ENCODE peak calls at places on chromosomes 13 and 19, in nine cellular contexts. One of them, this sample, is unnamed.

GRCh38 chr13:38641164-38641948 is 45.5 kb upstream of the FREM2 start:
- ATAC-seq in heart left ventricle: no peak
- ATAC-seq in activated naive CD8-positive, alpha-beta T cell treated with anti-CD3 and anti-CD28 coated beads, Interleukin-2, amount 10 ng/mL, durations not matched to agents 7 days and 5 days: no peak
- ATAC-seq in effector memory CD8-positive, alpha-beta T cell: no peak
- ATAC-seq in pancreas: no peak
- ATAC-seq in omental fat pad: no peak
- ATAC-seq in thoracic aorta: no peak
- ATAC-seq in upper lobe of right lung: peak
- ATAC-seq in heart right ventricle: no peak
- ATAC-seq in this sample: no peak

GRCh38 chr13:110850840-110851239 is 64.0 kb downstream of the ANKRD10 start:
- ATAC-seq in heart left ventricle: no peak
- ATAC-seq in activated naive CD8-positive, alpha-beta T cell treated with anti-CD3 and anti-CD28 coated beads, Interleukin-2, amount 10 ng/mL, durations not matched to agents 7 days and 5 days: no peak
- ATAC-seq in effector memory CD8-positive, alpha-beta T cell: no peak
- ATAC-seq in pancreas: no peak
- ATAC-seq in omental fat pad: no peak
- ATAC-seq in thoracic aorta: no peak
- ATAC-seq in upper lobe of right lung: peak
- ATAC-seq in heart right ventricle: no peak
- ATAC-seq in this sample: no peak

GRCh38 chr13:44767257-44767656 is 191.1 kb upstream of the TSC22D1 start:
- ATAC-seq in heart left ventricle: no peak
- ATAC-seq in activated naive CD8-positive, alpha-beta T cell treated with anti-CD3 and anti-CD28 coated beads, Interleukin-2, amount 10 ng/mL, durations not matched to agents 7 days and 5 days: no peak
- ATAC-seq in effector memory CD8-positive, alpha-beta T cell: no peak
- ATAC-seq in pancreas: no peak
- ATAC-seq in omental fat pad: no peak
- ATAC-seq in thoracic aorta: no peak
- ATAC-seq in upper lobe of right lung: no peak
- ATAC-seq in heart right ventricle: no peak
- ATAC-seq in this sample: no peak

GRCh38 chr13:59274958-59275727 is 888.6 kb downstream of the DIAPH3 start:
- ATAC-seq in heart left ventricle: no peak
- ATAC-seq in activated naive CD8-positive, alpha-beta T cell treated with anti-CD3 and anti-CD28 coated beads, Interleukin-2, amount 10 ng/mL, durations not matched to agents 7 days and 5 days: no peak
- ATAC-seq in effector memory CD8-positive, alpha-beta T cell: no peak
- ATAC-seq in pancreas: no peak
- ATAC-seq in omental fat pad: no peak
- ATAC-seq in thoracic aorta: no peak
- ATAC-seq in upper lobe of right lung: no peak
- ATAC-seq in heart right ventricle: no peak
- ATAC-seq in this sample: no peak

GRCh38 chr19:46431824-46432223 is 3.1 kb upstream of the PNMA8C start:
- ATAC-seq in heart left ventricle: no peak
- ATAC-seq in activated naive CD8-positive, alpha-beta T cell treated with anti-CD3 and anti-CD28 coated beads, Interleukin-2, amount 10 ng/mL, durations not matched to agents 7 days and 5 days: no peak
- ATAC-seq in effector memory CD8-positive, alpha-beta T cell: no peak
- ATAC-seq in pancreas: peak
- ATAC-seq in omental fat pad: no peak
- ATAC-seq in thoracic aorta: no peak
- ATAC-seq in upper lobe of right lung: no peak
- ATAC-seq in heart right ventricle: no peak
- ATAC-seq in this sample: no peak

GRCh38 chr19:22427587-22428298 is 5.6 kb upstream of the ZNF98 start:
- ATAC-seq in heart left ventricle: no peak
- ATAC-seq in activated naive CD8-positive, alpha-beta T cell treated with anti-CD3 and anti-CD28 coated beads, Interleukin-2, amount 10 ng/mL, durations not matched to agents 7 days and 5 days: no peak
- ATAC-seq in effector memory CD8-positive, alpha-beta T cell: no peak
- ATAC-seq in pancreas: peak
- ATAC-seq in omental fat pad: peak
- ATAC-seq in thoracic aorta: no peak
- ATAC-seq in upper lobe of right lung: peak
- ATAC-seq in heart right ventricle: no peak
- ATAC-seq in this sample: peak

GRCh38 chr19:50362656-50363424 is 2.6 kb downstream of the NAPSA start:
- ATAC-seq in heart left ventricle: no peak
- ATAC-seq in activated naive CD8-positive, alpha-beta T cell treated with anti-CD3 and anti-CD28 coated beads, Interleukin-2, amount 10 ng/mL, durations not matched to agents 7 days and 5 days: no peak
- ATAC-seq in effector memory CD8-positive, alpha-beta T cell: no peak
- ATAC-seq in pancreas: no peak
- ATAC-seq in omental fat pad: no peak
- ATAC-seq in thoracic aorta: no peak
- ATAC-seq in upper lobe of right lung: peak
- ATAC-seq in heart right ventricle: no peak
- ATAC-seq in this sample: no peak

GRCh38 chr19:40592170-40592569 is 9.0 kb upstream of the LTBP4 start:
- ATAC-seq in heart left ventricle: peak
- ATAC-seq in activated naive CD8-positive, alpha-beta T cell treated with anti-CD3 and anti-CD28 coated beads, Interleukin-2, amount 10 ng/mL, durations not matched to agents 7 days and 5 days: peak
- ATAC-seq in effector memory CD8-positive, alpha-beta T cell: peak
- ATAC-seq in pancreas: peak
- ATAC-seq in omental fat pad: no peak
- ATAC-seq in thoracic aorta: no peak
- ATAC-seq in upper lobe of right lung: peak
- ATAC-seq in heart right ventricle: no peak
- ATAC-seq in this sample: no peak

GRCh38 chr19:4517451-4518057 is 732 bp downstream of the PLIN4 start:
- ATAC-seq in heart left ventricle: peak
- ATAC-seq in activated naive CD8-positive, alpha-beta T cell treated with anti-CD3 and anti-CD28 coated beads, Interleukin-2, amount 10 ng/mL, durations not matched to agents 7 days and 5 days: no peak
- ATAC-seq in effector memory CD8-positive, alpha-beta T cell: no peak
- ATAC-seq in pancreas: no peak
- ATAC-seq in omental fat pad: no peak
- ATAC-seq in thoracic aorta: no peak
- ATAC-seq in upper lobe of right lung: no peak
- ATAC-seq in heart right ventricle: no peak
- ATAC-seq in this sample: no peak

GRCh38 chr19:49327878-49328544 is 3.0 kb upstream of the SLC6A16 start:
- ATAC-seq in heart left ventricle: no peak
- ATAC-seq in activated naive CD8-positive, alpha-beta T cell treated with anti-CD3 and anti-CD28 coated beads, Interleukin-2, amount 10 ng/mL, durations not matched to agents 7 days and 5 days: peak
- ATAC-seq in effector memory CD8-positive, alpha-beta T cell: peak
- ATAC-seq in pancreas: peak
- ATAC-seq in omental fat pad: no peak
- ATAC-seq in thoracic aorta: no peak
- ATAC-seq in upper lobe of right lung: peak
- ATAC-seq in heart right ventricle: no peak
- ATAC-seq in this sample: no peak

GRCh38 chr19:19489804-19490204 is 25.5 kb downstream of the TSSK6 start:
- ATAC-seq in heart left ventricle: peak
- ATAC-seq in activated naive CD8-positive, alpha-beta T cell treated with anti-CD3 and anti-CD28 coated beads, Interleukin-2, amount 10 ng/mL, durations not matched to agents 7 days and 5 days: peak
- ATAC-seq in effector memory CD8-positive, alpha-beta T cell: peak
- ATAC-seq in pancreas: peak
- ATAC-seq in omental fat pad: peak
- ATAC-seq in thoracic aorta: no peak
- ATAC-seq in upper lobe of right lung: no peak
- ATAC-seq in heart right ventricle: peak
- ATAC-seq in this sample: no peak

GRCh38 chr19:48403606-48404005 is 10.1 kb downstream of the GRIN2D start:
- ATAC-seq in heart left ventricle: peak
- ATAC-seq in activated naive CD8-positive, alpha-beta T cell treated with anti-CD3 and anti-CD28 coated beads, Interleukin-2, amount 10 ng/mL, durations not matched to agents 7 days and 5 days: peak
- ATAC-seq in effector memory CD8-positive, alpha-beta T cell: peak
- ATAC-seq in pancreas: peak
- ATAC-seq in omental fat pad: no peak
- ATAC-seq in thoracic aorta: no peak
- ATAC-seq in upper lobe of right lung: peak
- ATAC-seq in heart right ventricle: peak
- ATAC-seq in this sample: no peak

GRCh38 chr19:6274756-6275155 is 5.0 kb downstream of the MLLT1 start:
- ATAC-seq in heart left ventricle: no peak
- ATAC-seq in activated naive CD8-positive, alpha-beta T cell treated with anti-CD3 and anti-CD28 coated beads, Interleukin-2, amount 10 ng/mL, durations not matched to agents 7 days and 5 days: no peak
- ATAC-seq in effector memory CD8-positive, alpha-beta T cell: no peak
- ATAC-seq in pancreas: no peak
- ATAC-seq in omental fat pad: no peak
- ATAC-seq in thoracic aorta: no peak
- ATAC-seq in upper lobe of right lung: no peak
- ATAC-seq in heart right ventricle: no peak
- ATAC-seq in this sample: no peak

GRCh38 chr13:48040059-48040458 is 2.5 kb downstream of the NUDT15 start:
- ATAC-seq in heart left ventricle: no peak
- ATAC-seq in activated naive CD8-positive, alpha-beta T cell treated with anti-CD3 and anti-CD28 coated beads, Interleukin-2, amount 10 ng/mL, durations not matched to agents 7 days and 5 days: no peak
- ATAC-seq in effector memory CD8-positive, alpha-beta T cell: no peak
- ATAC-seq in pancreas: no peak
- ATAC-seq in omental fat pad: no peak
- ATAC-seq in thoracic aorta: no peak
- ATAC-seq in upper lobe of right lung: no peak
- ATAC-seq in heart right ventricle: no peak
- ATAC-seq in this sample: no peak

GRCh38 chr19:55238030-55238429 is 9.5 kb upstream of the TMEM86B start:
- ATAC-seq in heart left ventricle: no peak
- ATAC-seq in activated naive CD8-positive, alpha-beta T cell treated with anti-CD3 and anti-CD28 coated beads, Interleukin-2, amount 10 ng/mL, durations not matched to agents 7 days and 5 days: no peak
- ATAC-seq in effector memory CD8-positive, alpha-beta T cell: no peak
- ATAC-seq in pancreas: no peak
- ATAC-seq in omental fat pad: no peak
- ATAC-seq in thoracic aorta: no peak
- ATAC-seq in upper lobe of right lung: no peak
- ATAC-seq in heart right ventricle: no peak
- ATAC-seq in this sample: no peak

GRCh38 chr13:76861859-76862258 is 24.3 kb downstream of the KCTD12 start:
- ATAC-seq in heart left ventricle: no peak
- ATAC-seq in activated naive CD8-positive, alpha-beta T cell treated with anti-CD3 and anti-CD28 coated beads, Interleukin-2, amount 10 ng/mL, durations not matched to agents 7 days and 5 days: no peak
- ATAC-seq in effector memory CD8-positive, alpha-beta T cell: no peak
- ATAC-seq in pancreas: no peak
- ATAC-seq in omental fat pad: no peak
- ATAC-seq in thoracic aorta: no peak
- ATAC-seq in upper lobe of right lung: no peak
- ATAC-seq in heart right ventricle: no peak
- ATAC-seq in this sample: no peak

GRCh38 chr13:49219647-49220034 is 497 bp upstream of the MLNR start:
- ATAC-seq in heart left ventricle: no peak
- ATAC-seq in activated naive CD8-positive, alpha-beta T cell treated with anti-CD3 and anti-CD28 coated beads, Interleukin-2, amount 10 ng/mL, durations not matched to agents 7 days and 5 days: peak
- ATAC-seq in effector memory CD8-positive, alpha-beta T cell: no peak
- ATAC-seq in pancreas: no peak
- ATAC-seq in omental fat pad: no peak
- ATAC-seq in thoracic aorta: no peak
- ATAC-seq in upper lobe of right lung: no peak
- ATAC-seq in heart right ventricle: no peak
- ATAC-seq in this sample: no peak

GRCh38 chr19:13955662-13956364 is 3.5 kb downstream of the DCAF15 start:
- ATAC-seq in heart left ventricle: no peak
- ATAC-seq in activated naive CD8-positive, alpha-beta T cell treated with anti-CD3 and anti-CD28 coated beads, Interleukin-2, amount 10 ng/mL, durations not matched to agents 7 days and 5 days: no peak
- ATAC-seq in effector memory CD8-positive, alpha-beta T cell: no peak
- ATAC-seq in pancreas: no peak
- ATAC-seq in omental fat pad: no peak
- ATAC-seq in thoracic aorta: no peak
- ATAC-seq in upper lobe of right lung: no peak
- ATAC-seq in heart right ventricle: no peak
- ATAC-seq in this sample: no peak

GRCh38 chr13:46315491-46316075 is 71.5 kb downstream of the RUBCNL start:
- ATAC-seq in heart left ventricle: no peak
- ATAC-seq in activated naive CD8-positive, alpha-beta T cell treated with anti-CD3 and anti-CD28 coated beads, Interleukin-2, amount 10 ng/mL, durations not matched to agents 7 days and 5 days: no peak
- ATAC-seq in effector memory CD8-positive, alpha-beta T cell: no peak
- ATAC-seq in pancreas: no peak
- ATAC-seq in omental fat pad: no peak
- ATAC-seq in thoracic aorta: no peak
- ATAC-seq in upper lobe of right lung: no peak
- ATAC-seq in heart right ventricle: no peak
- ATAC-seq in this sample: no peak

GRCh38 chr19:50791594-50792245 is 1.5 kb downstream of the ACP4 start:
- ATAC-seq in heart left ventricle: no peak
- ATAC-seq in activated naive CD8-positive, alpha-beta T cell treated with anti-CD3 and anti-CD28 coated beads, Interleukin-2, amount 10 ng/mL, durations not matched to agents 7 days and 5 days: no peak
- ATAC-seq in effector memory CD8-positive, alpha-beta T cell: no peak
- ATAC-seq in pancreas: no peak
- ATAC-seq in omental fat pad: no peak
- ATAC-seq in thoracic aorta: no peak
- ATAC-seq in upper lobe of right lung: no peak
- ATAC-seq in heart right ventricle: no peak
- ATAC-seq in this sample: no peak

GRCh38 chr19:29302002-29302928 is 89.3 kb upstream of the UQCRFS1 start:
- ATAC-seq in heart left ventricle: no peak
- ATAC-seq in activated naive CD8-positive, alpha-beta T cell treated with anti-CD3 and anti-CD28 coated beads, Interleukin-2, amount 10 ng/mL, durations not matched to agents 7 days and 5 days: no peak
- ATAC-seq in effector memory CD8-positive, alpha-beta T cell: peak
- ATAC-seq in pancreas: no peak
- ATAC-seq in omental fat pad: no peak
- ATAC-seq in thoracic aorta: no peak
- ATAC-seq in upper lobe of right lung: no peak
- ATAC-seq in heart right ventricle: no peak
- ATAC-seq in this sample: no peak

GRCh38 chr13:109256866-109257760 is 529.3 kb downstream of the IRS2 start:
- ATAC-seq in heart left ventricle: peak
- ATAC-seq in activated naive CD8-positive, alpha-beta T cell treated with anti-CD3 and anti-CD28 coated beads, Interleukin-2, amount 10 ng/mL, durations not matched to agents 7 days and 5 days: no peak
- ATAC-seq in effector memory CD8-positive, alpha-beta T cell: no peak
- ATAC-seq in pancreas: peak
- ATAC-seq in omental fat pad: peak
- ATAC-seq in thoracic aorta: peak
- ATAC-seq in upper lobe of right lung: peak
- ATAC-seq in heart right ventricle: peak
- ATAC-seq in this sample: peak

GRCh38 chr13:23654111-23655110 is 84.2 kb downstream of the TNFRSF19 start:
- ATAC-seq in heart left ventricle: peak
- ATAC-seq in activated naive CD8-positive, alpha-beta T cell treated with anti-CD3 and anti-CD28 coated beads, Interleukin-2, amount 10 ng/mL, durations not matched to agents 7 days and 5 days: no peak
- ATAC-seq in effector memory CD8-positive, alpha-beta T cell: no peak
- ATAC-seq in pancreas: peak
- ATAC-seq in omental fat pad: no peak
- ATAC-seq in thoracic aorta: no peak
- ATAC-seq in upper lobe of right lung: peak
- ATAC-seq in heart right ventricle: peak
- ATAC-seq in this sample: no peak

GRCh38 chr19:23436944-23437343 is 41.7 kb upstream of the ZNF91 start:
- ATAC-seq in heart left ventricle: no peak
- ATAC-seq in activated naive CD8-positive, alpha-beta T cell treated with anti-CD3 and anti-CD28 coated beads, Interleukin-2, amount 10 ng/mL, durations not matched to agents 7 days and 5 days: no peak
- ATAC-seq in effector memory CD8-positive, alpha-beta T cell: no peak
- ATAC-seq in pancreas: no peak
- ATAC-seq in omental fat pad: no peak
- ATAC-seq in thoracic aorta: no peak
- ATAC-seq in upper lobe of right lung: no peak
- ATAC-seq in heart right ventricle: no peak
- ATAC-seq in this sample: no peak

GRCh38 chr13:41040584-41041334 is 20.6 kb upstream of the WBP4 start:
- ATAC-seq in heart left ventricle: no peak
- ATAC-seq in activated naive CD8-positive, alpha-beta T cell treated with anti-CD3 and anti-CD28 coated beads, Interleukin-2, amount 10 ng/mL, durations not matched to agents 7 days and 5 days: no peak
- ATAC-seq in effector memory CD8-positive, alpha-beta T cell: no peak
- ATAC-seq in pancreas: no peak
- ATAC-seq in omental fat pad: no peak
- ATAC-seq in thoracic aorta: no peak
- ATAC-seq in upper lobe of right lung: no peak
- ATAC-seq in heart right ventricle: no peak
- ATAC-seq in this sample: no peak

GRCh38 chr13:30191491-30192100 is 115.8 kb downstream of the KATNAL1 start:
- ATAC-seq in heart left ventricle: no peak
- ATAC-seq in activated naive CD8-positive, alpha-beta T cell treated with anti-CD3 and anti-CD28 coated beads, Interleukin-2, amount 10 ng/mL, durations not matched to agents 7 days and 5 days: no peak
- ATAC-seq in effector memory CD8-positive, alpha-beta T cell: no peak
- ATAC-seq in pancreas: no peak
- ATAC-seq in omental fat pad: no peak
- ATAC-seq in thoracic aorta: no peak
- ATAC-seq in upper lobe of right lung: no peak
- ATAC-seq in heart right ventricle: no peak
- ATAC-seq in this sample: no peak

GRCh38 chr13:87333599-87333998 is 337.6 kb upstream of the SLITRK5 start:
- ATAC-seq in heart left ventricle: no peak
- ATAC-seq in activated naive CD8-positive, alpha-beta T cell treated with anti-CD3 and anti-CD28 coated beads, Interleukin-2, amount 10 ng/mL, durations not matched to agents 7 days and 5 days: no peak
- ATAC-seq in effector memory CD8-positive, alpha-beta T cell: no peak
- ATAC-seq in pancreas: no peak
- ATAC-seq in omental fat pad: no peak
- ATAC-seq in thoracic aorta: no peak
- ATAC-seq in upper lobe of right lung: no peak
- ATAC-seq in heart right ventricle: no peak
- ATAC-seq in this sample: no peak

GRCh38 chr13:32969516-32969941 is 46.7 kb upstream of the KL start:
- ATAC-seq in heart left ventricle: peak
- ATAC-seq in activated naive CD8-positive, alpha-beta T cell treated with anti-CD3 and anti-CD28 coated beads, Interleukin-2, amount 10 ng/mL, durations not matched to agents 7 days and 5 days: no peak
- ATAC-seq in effector memory CD8-positive, alpha-beta T cell: no peak
- ATAC-seq in pancreas: peak
- ATAC-seq in omental fat pad: no peak
- ATAC-seq in thoracic aorta: peak
- ATAC-seq in upper lobe of right lung: peak
- ATAC-seq in heart right ventricle: peak
- ATAC-seq in this sample: peak

GRCh38 chr19:18290250-18291018 is 9.0 kb upstream of the JUND start:
- ATAC-seq in heart left ventricle: no peak
- ATAC-seq in activated naive CD8-positive, alpha-beta T cell treated with anti-CD3 and anti-CD28 coated beads, Interleukin-2, amount 10 ng/mL, durations not matched to agents 7 days and 5 days: peak
- ATAC-seq in effector memory CD8-positive, alpha-beta T cell: peak
- ATAC-seq in pancreas: no peak
- ATAC-seq in omental fat pad: no peak
- ATAC-seq in thoracic aorta: no peak
- ATAC-seq in upper lobe of right lung: no peak
- ATAC-seq in heart right ventricle: no peak
- ATAC-seq in this sample: no peak

GRCh38 chr13:28322256-28322895 is 172.6 kb downstream of the FLT1 start:
- ATAC-seq in heart left ventricle: no peak
- ATAC-seq in activated naive CD8-positive, alpha-beta T cell treated with anti-CD3 and anti-CD28 coated beads, Interleukin-2, amount 10 ng/mL, durations not matched to agents 7 days and 5 days: no peak
- ATAC-seq in effector memory CD8-positive, alpha-beta T cell: no peak
- ATAC-seq in pancreas: no peak
- ATAC-seq in omental fat pad: no peak
- ATAC-seq in thoracic aorta: no peak
- ATAC-seq in upper lobe of right lung: no peak
- ATAC-seq in heart right ventricle: no peak
- ATAC-seq in this sample: no peak

This sample was measured in gastroesophageal sphincter.